ENCODE peak calls at places on chromosome 22, in eight cellular contexts. W is IMR-90, N is nephron progenitor cell, A is neural progenitor cell, B is islet precursor cell, S is Calu3, P is germinal center, E is COLO829. J is an unnamed sample.

GRCh38 chr22:22737590-22737989 is 93.2 kb downstream of the GGTLC2 start:
- DNase-seq in W (no peak), B (no peak), E (no peak), A (no peak), P (no peak), S (no peak), N (no peak), J (no peak)

GRCh38 chr22:22942511-22943329 is 55.1 kb downstream of the IGLL5 start:
- DNase-seq in E (peak), P (peak), B (peak), S (peak), A (peak), N (peak), W (peak), J (peak)

GRCh38 chr22:46297151-46297819 is 615 bp downstream of the GTSE1 start:
- DNase-seq in B (peak), E (no peak), W (peak), S (peak), P (peak), N (peak), A (peak), J (no peak)

GRCh38 chr22:26669060-26669481 is 11.7 kb downstream of the MIAT start:
- DNase-seq in N (peak), B (peak), A (peak), W (peak), E (no peak), P (no peak), S (peak), J (peak)

GRCh38 chr22:21754523-21755128 is 19.0 kb upstream of the YPEL1 start:
- DNase-seq in B (no peak), W (peak), A (no peak), E (no peak), P (peak), S (no peak), N (no peak), J (no peak)

GRCh38 chr22:31346733-31347250 is 646 bp upstream of the PATZ1 start:
- DNase-seq in N (peak), A (peak), W (peak), B (no peak), E (peak), S (peak), P (peak), J (peak)

GRCh38 chr22:19713650-19714319 is 518 bp upstream of the SEPTIN5 start:
- DNase-seq in P (no peak), B (no peak), E (no peak), S (peak), N (peak), W (no peak), A (peak), J (no peak)

GRCh38 chr22:37126383-37126782 is 16.9 kb upstream of the TMPRSS6 start:
- DNase-seq in E (no peak), A (peak), B (no peak), S (no peak), N (no peak), P (no peak), W (no peak), J (peak)

GRCh38 chr22:37166675-37167066 is 17.0 kb upstream of the IL2RB start:
- DNase-seq in P (peak), N (peak), B (peak), S (peak), A (peak), W (peak), E (peak), J (peak)

GRCh38 chr22:42269407-42270177 is 861 bp downstream of the TCF20 start:
- DNase-seq in P (peak), N (peak), S (peak), B (peak), A (peak), W (no peak), E (peak), J (peak)

GRCh38 chr22:25488244-25489020 is 76.0 kb upstream of the GRK3 start:
- DNase-seq in S (peak), A (no peak), B (no peak), N (no peak), P (no peak), E (peak), W (peak), J (no peak)

GRCh38 chr22:36029406-36029755 is 757 bp upstream of the RBFOX2 start:
- DNase-seq in W (peak), P (no peak), B (no peak), A (no peak), N (no peak), S (no peak), E (no peak), J (no peak)

GRCh38 chr22:40294696-40295095 is 51.6 kb upstream of the ADSL start:
- DNase-seq in N (no peak), W (no peak), E (no peak), A (no peak), S (no peak), P (no peak), B (no peak), J (no peak)

GRCh38 chr22:37301144-37301820 is 19.0 kb downstream of the CYTH4 start:
- DNase-seq in A (no peak), P (no peak), W (peak), E (no peak), N (no peak), S (no peak), B (no peak), J (no peak)

GRCh38 chr22:39349967-39350802 is at the start of gene SYNGR1:
- DNase-seq in B (peak), N (peak), P (peak), A (peak), E (no peak), W (no peak), S (peak), J (no peak)

GRCh38 chr22:47030881-47031627 is 268.6 kb downstream of the TBC1D22A start:
- DNase-seq in E (no peak), W (no peak), A (no peak), N (no peak), S (no peak), B (no peak), P (no peak), J (no peak)

GRCh38 chr22:33873186-33873585 is 47.1 kb downstream of the LARGE1 start:
- DNase-seq in P (no peak), N (no peak), E (no peak), A (no peak), B (no peak), W (no peak), S (no peak), J (no peak)

GRCh38 chr22:41996826-41997225 is 1.8 kb upstream of the WBP2NL start:
- DNase-seq in A (no peak), P (no peak), S (no peak), N (no peak), B (peak), E (no peak), W (no peak), J (no peak)

GRCh38 chr22:47582067-47582466 is 819.6 kb downstream of the TBC1D22A start:
- DNase-seq in S (no peak), A (no peak), N (no peak), E (no peak), P (no peak), B (no peak), W (no peak), J (no peak)

GRCh38 chr22:25027959-25028840 is 75.7 kb downstream of the KIAA1671 start:
- DNase-seq in W (no peak), P (no peak), N (peak), A (peak), E (no peak), B (peak), S (peak), J (peak)

GRCh38 chr22:19810381-19811141 is 44.1 kb downstream of the GNB1L start:
- DNase-seq in N (no peak), B (peak), A (peak), P (no peak), W (peak), E (no peak), S (no peak), J (peak)

GRCh38 chr22:37186228-37186996 is 1.6 kb downstream of the C1QTNF6 start:
- DNase-seq in W (peak), N (no peak), S (peak), P (peak), E (peak), B (no peak), A (peak), J (peak)

GRCh38 chr22:33005476-33005875 is 52.7 kb downstream of the SYN3 start:
- DNase-seq in P (no peak), E (no peak), W (no peak), S (no peak), B (no peak), A (no peak), N (no peak), J (no peak)

GRCh38 chr22:26671317-26672059 is 14.1 kb downstream of the MIAT start:
- DNase-seq in P (peak), S (peak), B (no peak), E (no peak), N (no peak), A (no peak), W (no peak), J (no peak)

GRCh38 chr22:50729391-50730012 is 8.5 kb upstream of the ACR start:
- DNase-seq in A (no peak), W (no peak), E (no peak), S (no peak), B (no peak), P (peak), N (no peak), J (no peak)

GRCh38 chr22:28826921-28827320 is 26.6 kb upstream of the XBP1 start:
- DNase-seq in P (no peak), S (no peak), N (no peak), E (no peak), B (no peak), A (no peak), W (no peak), J (no peak)

GRCh38 chr22:23109441-23109978 is 32.3 kb downstream of the RSPH14 start:
- DNase-seq in A (no peak), E (no peak), S (no peak), W (no peak), P (no peak), B (no peak), N (no peak), J (no peak)

GRCh38 chr22:49765091-49765771 is 62.4 kb downstream of the BRD1 start:
- DNase-seq in E (no peak), A (no peak), B (peak), S (no peak), P (no peak), W (no peak), N (no peak), J (no peak)

GRCh38 chr22:43439368-43440102 is 27.7 kb downstream of the MPPED1 start:
- DNase-seq in S (no peak), A (no peak), P (no peak), N (peak), W (no peak), E (no peak), B (no peak), J (no peak)

GRCh38 chr22:46758867-46759290 is 3.6 kb upstream of the TBC1D22A start:
- DNase-seq in A (peak), P (no peak), N (peak), B (peak), S (peak), W (peak), E (peak), J (peak)

GRCh38 chr22:36419177-36419911 is 31.6 kb upstream of the MYH9 start:
- DNase-seq in B (peak), W (peak), E (peak), A (no peak), S (no peak), P (no peak), N (no peak), J (peak)

GRCh38 chr22:17952273-17952801 is 72.0 kb downstream of the MICAL3 start:
- DNase-seq in B (no peak), E (no peak), N (no peak), P (no peak), S (no peak), A (no peak), W (no peak), J (no peak)

GRCh38 chr22:20178922-20179227 is 28.0 kb upstream of the CCDC188 start:
- DNase-seq in S (no peak), W (no peak), P (no peak), A (no peak), B (no peak), E (no peak), N (no peak), J (no peak)

GRCh38 chr22:36546092-36546804 is 17.3 kb upstream of the EIF3D start:
- DNase-seq in A (peak), S (peak), W (peak), B (peak), E (peak), N (peak), P (peak), J (peak)

GRCh38 chr22:44957267-44957905 is 52.4 kb downstream of the PHF21B start:
- DNase-seq in P (no peak), S (no peak), B (no peak), W (peak), N (no peak), E (no peak), A (peak), J (peak)

J was measured in ELF-1.